ENCODE peak calls at places on chromosomes 12 and 14, in four cellular contexts. One of them, this sample, is unnamed.

GRCh38 chr12:67085699-67086098 is 183.5 kb upstream of the CAND1 start:
- DNase-seq in iris pigment epithelial cell: no peak
- DNase-seq in fibroblast of the conjunctiva: no peak
- DNase-seq in EL: no peak
- DNase-seq in this sample: no peak

GRCh38 chr14:20606190-20606901 is 15.2 kb upstream of the RNASE12 start:
- DNase-seq in iris pigment epithelial cell: peak
- DNase-seq in fibroblast of the conjunctiva: no peak
- DNase-seq in EL: peak
- DNase-seq in this sample: peak

GRCh38 chr12:60148831-60149230 is 553.0 kb downstream of the SLC16A7 start:
- DNase-seq in iris pigment epithelial cell: peak
- DNase-seq in fibroblast of the conjunctiva: peak
- DNase-seq in EL: peak
- DNase-seq in this sample: peak

GRCh38 chr12:68106160-68106559 is 53.4 kb downstream of the IFNG start:
- DNase-seq in iris pigment epithelial cell: peak
- DNase-seq in fibroblast of the conjunctiva: no peak
- DNase-seq in EL: peak
- DNase-seq in this sample: peak

GRCh38 chr12:64323476-64324225 is 66.9 kb downstream of the C12orf56 start:
- DNase-seq in iris pigment epithelial cell: peak
- DNase-seq in fibroblast of the conjunctiva: no peak
- DNase-seq in EL: no peak
- DNase-seq in this sample: peak

GRCh38 chr12:89671469-89671868 is 37.2 kb downstream of the ATP2B1 start:
- DNase-seq in iris pigment epithelial cell: peak
- DNase-seq in fibroblast of the conjunctiva: no peak
- DNase-seq in EL: peak
- DNase-seq in this sample: peak

GRCh38 chr12:117486840-117487659 is 125.6 kb upstream of the NOS1 start:
- DNase-seq in iris pigment epithelial cell: peak
- DNase-seq in fibroblast of the conjunctiva: no peak
- DNase-seq in EL: peak
- DNase-seq in this sample: peak

GRCh38 chr12:116141110-116141832 is 136.2 kb downstream of the MED13L start:
- DNase-seq in iris pigment epithelial cell: no peak
- DNase-seq in fibroblast of the conjunctiva: no peak
- DNase-seq in EL: no peak
- DNase-seq in this sample: no peak

GRCh38 chr14:53399057-53399456 is 245.9 kb upstream of the DDHD1 start:
- DNase-seq in iris pigment epithelial cell: peak
- DNase-seq in fibroblast of the conjunctiva: peak
- DNase-seq in EL: peak
- DNase-seq in this sample: peak

GRCh38 chr12:120726961-120727360 is 1.3 kb downstream of the ACADS start:
- DNase-seq in iris pigment epithelial cell: no peak
- DNase-seq in fibroblast of the conjunctiva: no peak
- DNase-seq in EL: no peak
- DNase-seq in this sample: no peak

GRCh38 chr12:47757840-47758583 is 668 bp downstream of the RAPGEF3 start:
- DNase-seq in iris pigment epithelial cell: no peak
- DNase-seq in fibroblast of the conjunctiva: no peak
- DNase-seq in EL: no peak
- DNase-seq in this sample: no peak

GRCh38 chr12:97476255-97476654 is 13.7 kb downstream of the RMST start:
- DNase-seq in iris pigment epithelial cell: no peak
- DNase-seq in fibroblast of the conjunctiva: no peak
- DNase-seq in EL: no peak
- DNase-seq in this sample: no peak

GRCh38 chr14:94612174-94612573 is at the start of gene SERPINA3:
- DNase-seq in iris pigment epithelial cell: peak
- DNase-seq in fibroblast of the conjunctiva: no peak
- DNase-seq in EL: no peak
- DNase-seq in this sample: peak

GRCh38 chr14:65251213-65251612 is 148.9 kb upstream of the MAX start:
- DNase-seq in iris pigment epithelial cell: peak
- DNase-seq in fibroblast of the conjunctiva: peak
- DNase-seq in EL: peak
- DNase-seq in this sample: peak

GRCh38 chr12:1117371-1117770 is 126.3 kb downstream of the ERC1 start:
- DNase-seq in iris pigment epithelial cell: no peak
- DNase-seq in fibroblast of the conjunctiva: no peak
- DNase-seq in EL: peak
- DNase-seq in this sample: no peak

GRCh38 chr12:129772463-129773169 is 131.2 kb downstream of the TMEM132D start:
- DNase-seq in iris pigment epithelial cell: peak
- DNase-seq in fibroblast of the conjunctiva: peak
- DNase-seq in EL: no peak
- DNase-seq in this sample: no peak

GRCh38 chr14:101175731-101176534 is 272.4 kb upstream of the RTL1 start:
- DNase-seq in iris pigment epithelial cell: no peak
- DNase-seq in fibroblast of the conjunctiva: no peak
- DNase-seq in EL: no peak
- DNase-seq in this sample: no peak

GRCh38 chr14:76490735-76491134 is 114.8 kb downstream of the ESRRB start:
- DNase-seq in iris pigment epithelial cell: no peak
- DNase-seq in fibroblast of the conjunctiva: no peak
- DNase-seq in EL: no peak
- DNase-seq in this sample: no peak

This sample was measured in AG10803.